ENCODE peak calls at places on chromosomes 2 and 18, in six cellular contexts. N is lower lobe of right lung, F is IMR-90, H is heart left ventricle, M is HL-60, E is transverse colon. T is an unnamed sample.

GRCh38 chr2:128313076-128313836 is 5.4 kb downstream of the HS6ST1 start:
- DNase-seq in E (no peak), M (no peak), H (no peak), N (peak), F (peak), T (no peak)

GRCh38 chr2:153875801-153876466 is 4.2 kb downstream of the GALNT13 start:
- DNase-seq in M (no peak), E (no peak), N (no peak), H (no peak), F (no peak), T (no peak)

GRCh38 chr2:165328272-165328671 is 89.1 kb downstream of the SCN2A start:
- DNase-seq in F (no peak), M (peak), E (no peak), H (no peak), N (no peak), T (no peak)

GRCh38 chr18:74496508-74497307 is 545 bp downstream of the CNDP2 start:
- DNase-seq in H (peak), F (peak), E (peak), M (peak), N (peak), T (peak)

GRCh38 chr2:151733781-151734672 is at the start of gene NEB:
- DNase-seq in N (no peak), F (no peak), E (no peak), M (no peak), H (no peak), T (no peak)

GRCh38 chr18:41767960-41768359 is 187.1 kb upstream of the PIK3C3 start:
- DNase-seq in N (no peak), E (no peak), M (no peak), F (peak), H (no peak), T (no peak)

GRCh38 chr2:96256611-96257113 is 9.1 kb downstream of the TMEM127 start:
- DNase-seq in F (no peak), N (no peak), E (no peak), M (peak), H (no peak), T (no peak)

GRCh38 chr18:45249306-45249705 is 366.0 kb upstream of the SLC14A2 start:
- DNase-seq in M (no peak), F (peak), E (no peak), H (no peak), N (no peak), T (no peak)

GRCh38 chr18:50847192-50847591 is 27.4 kb upstream of the MRO start:
- DNase-seq in E (no peak), N (no peak), M (no peak), H (no peak), F (peak), T (no peak)

GRCh38 chr2:206801417-206801772 is 36.0 kb downstream of the FASTKD2 start:
- DNase-seq in F (no peak), N (no peak), H (no peak), E (no peak), M (no peak), T (no peak)

GRCh38 chr18:49638209-49638785 is 76.4 kb downstream of the LIPG start:
- DNase-seq in N (no peak), H (no peak), F (no peak), E (no peak), M (no peak), T (no peak)

GRCh38 chr2:190470256-190470826 is 62.2 kb downstream of the MFSD6 start:
- DNase-seq in E (no peak), N (no peak), F (no peak), M (no peak), H (no peak), T (no peak)

GRCh38 chr2:40302751-40303150 is 149.1 kb downstream of the SLC8A1 start:
- DNase-seq in E (no peak), M (no peak), N (no peak), F (peak), H (no peak), T (no peak)

GRCh38 chr2:225033440-225034390 is 8.6 kb downstream of the DOCK10 start:
- DNase-seq in N (no peak), M (no peak), E (no peak), H (no peak), F (no peak), T (no peak)

GRCh38 chr18:25737710-25738251 is 352.6 kb downstream of the SS18 start:
- DNase-seq in H (no peak), F (peak), M (no peak), E (no peak), N (no peak), T (peak)

GRCh38 chr2:216424305-216424704 is 12.0 kb downstream of the SMARCAL1 start:
- DNase-seq in E (no peak), M (no peak), H (no peak), N (no peak), F (no peak), T (peak)

GRCh38 chr2:85353876-85354285 is 447 bp downstream of the RETSAT start:
- DNase-seq in H (peak), N (peak), F (peak), M (peak), E (peak), T (no peak)

GRCh38 chr18:57806201-57806890 is 3.2 kb upstream of the ATP8B1 start:
- DNase-seq in H (no peak), N (no peak), M (no peak), F (no peak), E (no peak), T (no peak)

GRCh38 chr2:85266424-85267041 is 61.3 kb downstream of the TGOLN2 start:
- DNase-seq in M (peak), N (peak), E (peak), H (peak), F (peak), T (no peak)

GRCh38 chr18:361941-362913 is 94.4 kb upstream of the THOC1 start:
- DNase-seq in F (peak), E (no peak), M (no peak), H (peak), N (no peak), T (peak)

GRCh38 chr2:88190808-88191721 is 20.9 kb downstream of the THNSL2 start:
- DNase-seq in F (peak), H (no peak), M (peak), E (peak), N (no peak), T (no peak)

GRCh38 chr2:130963849-130964793 is 127.4 kb downstream of the ARHGEF4 start:
- DNase-seq in N (no peak), M (peak), F (no peak), E (no peak), H (no peak), T (peak)

GRCh38 chr2:106956416-106956815 is 70.4 kb upstream of the ST6GAL2 start:
- DNase-seq in M (no peak), E (no peak), F (no peak), N (no peak), H (no peak), T (peak)

GRCh38 chr2:70942396-70942795 is 6.7 kb downstream of the ATP6V1B1 start:
- DNase-seq in N (no peak), H (no peak), M (no peak), E (no peak), F (no peak), T (no peak)

GRCh38 chr2:219509780-219510511 is 4.3 kb upstream of the ASIC4 start:
- DNase-seq in F (peak), H (no peak), M (peak), N (no peak), E (peak), T (peak)

GRCh38 chr2:175055993-175056392 is 50.8 kb upstream of the CHN1 start:
- DNase-seq in H (no peak), F (no peak), N (no peak), E (no peak), M (no peak), T (no peak)

GRCh38 chr2:232377841-232378734 is 463 bp upstream of the ALPP start:
- DNase-seq in N (peak), F (no peak), E (no peak), M (no peak), H (no peak), T (no peak)

GRCh38 chr2:208175843-208176160 is 12.4 kb upstream of the CRYGA start:
- DNase-seq in H (no peak), F (no peak), E (no peak), M (no peak), N (no peak), T (no peak)

GRCh38 chr2:156319811-156320490 is 12.6 kb downstream of the NR4A2 start:
- DNase-seq in N (peak), E (peak), H (peak), M (no peak), F (peak), T (peak)

GRCh38 chr2:71683070-71683469 is 229.7 kb downstream of the DYSF start:
- DNase-seq in H (no peak), F (no peak), N (no peak), E (no peak), M (no peak), T (no peak)

GRCh38 chr2:11532434-11533055 is 1.3 kb upstream of the GREB1 start:
- DNase-seq in F (peak), M (no peak), N (no peak), E (no peak), H (no peak), T (peak)

GRCh38 chr2:219496247-219496646 is 2.4 kb upstream of the GMPPA start:
- DNase-seq in N (no peak), M (no peak), H (no peak), E (no peak), F (no peak), T (no peak)

GRCh38 chr2:217958206-217958888 is 44.4 kb downstream of the TNS1 start:
- DNase-seq in N (peak), F (no peak), M (no peak), E (no peak), H (no peak), T (no peak)

GRCh38 chr18:27062802-27063201 is 122.3 kb downstream of the CHST9 start:
- DNase-seq in H (no peak), M (no peak), E (no peak), N (no peak), F (no peak), T (no peak)

GRCh38 chr2:157839162-157839801 is 36.8 kb downstream of the ACVR1 start:
- DNase-seq in E (no peak), H (no peak), F (peak), N (no peak), M (no peak), T (peak)

GRCh38 chr2:111632661-111633060 is 251.3 kb downstream of the ANAPC1 start:
- DNase-seq in F (peak), M (peak), E (no peak), N (no peak), H (no peak), T (no peak)

GRCh38 chr2:27582129-27582694 is 630 bp upstream of the ZNF512 start:
- DNase-seq in N (no peak), M (no peak), H (no peak), E (no peak), F (no peak), T (no peak)

GRCh38 chr2:172674034-172674967 is 61.3 kb upstream of the RAPGEF4 start:
- DNase-seq in H (peak), M (no peak), F (no peak), E (no peak), N (peak), T (no peak)

DNA sequence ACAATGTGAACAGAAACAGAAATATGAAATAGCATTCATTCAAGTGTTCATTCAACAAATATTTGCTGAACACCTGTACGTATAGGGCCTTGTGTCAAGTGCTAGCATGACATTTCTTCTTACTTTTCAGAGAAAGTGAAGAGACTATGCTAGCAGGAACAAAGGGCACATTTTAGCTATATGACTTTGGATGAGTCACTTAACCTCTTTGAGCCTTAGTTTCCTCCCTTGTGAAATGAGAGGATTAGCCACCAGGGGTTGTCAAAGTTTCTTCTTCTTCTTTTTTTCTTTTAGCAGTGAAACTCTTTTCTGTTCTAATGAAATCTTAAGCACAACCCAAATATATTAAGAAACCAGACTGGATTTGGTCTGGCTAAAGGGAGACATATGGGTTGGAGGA is 53.1 kb downstream of the FIGN start:
- DNase-seq in E (no peak), M (no peak), F (peak), H (no peak), N (no peak), T (peak)
- TF ChIP-seq CTCF in E (no peak), M (no peak), F (peak), H (peak), N (no peak), T (peak)

GRCh38 chr2:30414951-30415350 is 32.1 kb upstream of the LCLAT1 start:
- DNase-seq in H (no peak), E (no peak), F (peak), N (no peak), M (no peak), T (peak)

GRCh38 chr2:30408961-30409387 is 38.1 kb upstream of the LCLAT1 start:
- DNase-seq in H (peak), E (no peak), F (peak), M (no peak), N (no peak), T (peak)

GRCh38 chr2:30406853-30407252 is 40.2 kb upstream of the LCLAT1 start:
- DNase-seq in N (no peak), E (no peak), F (no peak), M (no peak), H (no peak), T (no peak)

GRCh38 chr2:30412392-30413321 is 34.4 kb upstream of the LCLAT1 start:
- DNase-seq in M (no peak), F (peak), E (peak), N (no peak), H (peak), T (peak)

DNA sequence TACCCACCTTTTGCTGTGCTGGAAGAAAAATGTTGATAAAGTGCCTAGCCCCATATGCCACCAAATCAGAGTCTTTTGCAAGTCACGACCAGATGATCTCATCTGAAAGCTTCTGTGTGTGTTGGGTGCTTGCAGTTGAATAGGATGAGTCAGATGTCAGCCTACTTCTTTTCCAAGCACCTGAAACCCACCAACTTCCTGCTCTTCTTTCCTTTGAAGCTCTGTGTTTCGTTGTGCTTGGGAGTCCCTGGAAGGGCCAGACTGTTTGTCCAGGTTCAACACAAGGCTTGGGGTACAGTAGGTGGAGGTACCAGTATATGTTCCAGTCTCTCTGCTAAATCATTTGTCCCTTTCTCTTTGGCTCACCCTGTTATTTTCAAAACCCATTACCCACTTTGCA is 36.8 kb upstream of the LCLAT1 start:
- DNase-seq in E (no peak), N (no peak), M (no peak), H (no peak), F (peak), T (peak)
- H3K4me3 ChIP-seq in E (no peak), N (no peak), M (no peak), H (no peak), F (no peak), T (no peak)

DNA sequence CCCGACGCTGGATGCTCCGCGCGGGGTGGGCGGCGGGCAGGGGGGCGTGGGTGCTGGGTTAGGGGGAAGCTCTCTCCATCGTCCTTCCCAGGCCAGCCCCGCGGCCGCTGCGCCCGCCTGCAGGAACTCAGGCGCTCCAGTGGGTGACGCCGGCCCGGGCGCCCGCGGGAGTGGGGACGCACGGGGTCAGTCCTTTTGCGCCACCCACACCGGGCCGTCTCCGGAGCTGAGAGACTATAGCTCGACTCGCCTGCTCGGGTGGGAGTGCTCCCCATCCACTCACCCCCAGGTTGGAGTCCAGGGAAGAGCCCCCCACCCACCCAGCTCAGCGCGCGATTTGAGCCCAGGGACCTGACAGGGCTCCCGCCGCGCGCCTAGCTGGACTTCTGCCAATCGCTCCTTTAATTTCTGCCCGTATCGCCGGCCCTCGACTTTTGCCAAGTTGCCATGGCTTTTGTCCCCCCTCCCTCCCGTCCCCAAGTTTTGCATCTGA is 205.6 kb upstream of the SMAD2 start:
- DNase-seq in F (no peak), N (peak), E (peak), M (no peak), H (peak), T (peak)
- TF ChIP-seq CTCF in F (no peak), N (peak), E (no peak), M (no peak), H (peak), T (no peak)

DNA sequence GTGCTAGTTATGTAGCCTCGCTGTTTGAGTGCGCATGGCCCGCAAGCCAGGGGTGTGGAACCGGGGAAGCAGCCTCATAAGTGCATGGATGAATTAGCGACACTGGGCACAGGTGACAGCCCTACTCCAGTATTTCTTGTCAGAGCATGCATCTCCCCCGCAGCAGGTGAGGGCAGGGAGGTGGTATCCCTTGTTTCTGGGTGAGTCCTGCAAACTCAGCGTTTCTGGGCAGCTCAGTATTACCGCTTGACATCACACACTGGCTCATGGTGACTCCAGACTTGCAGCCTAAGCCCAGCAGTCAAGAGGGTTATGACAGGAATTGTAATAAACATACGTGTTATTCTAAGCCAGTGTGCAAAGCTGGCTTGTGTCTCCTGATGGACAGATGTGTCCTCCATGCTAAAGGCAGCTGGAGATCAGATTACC is 2.5 kb downstream of the CABLES1 start:
- DNase-seq in H (no peak), M (no peak), N (no peak), F (no peak), E (no peak), T (no peak)
- H3K4me3 ChIP-seq in H (peak), M (no peak), N (peak), F (peak), E (no peak), T (no peak)

GRCh38 chr2:144982481-144982880 is 462.6 kb upstream of the ZEB2 start:
- DNase-seq in H (no peak), N (no peak), M (no peak), E (no peak), F (no peak), T (no peak)
- TF ChIP-seq CTCF in H (no peak), N (no peak), M (no peak), E (no peak), F (no peak), T (no peak)

GRCh38 chr2:201127570-201127969 is 11.6 kb downstream of the CFLAR start:
- DNase-seq in M (no peak), H (peak), N (no peak), E (no peak), F (peak), T (peak)

GRCh38 chr2:201129044-201129505 is 13.1 kb downstream of the CFLAR start:
- DNase-seq in N (no peak), F (peak), M (peak), H (peak), E (peak), T (peak)

GRCh38 chr2:201130524-201131186 is 14.7 kb downstream of the CFLAR start:
- DNase-seq in H (peak), M (no peak), F (peak), E (no peak), N (no peak), T (peak)

GRCh38 chr2:201127128-201127521 is 11.2 kb downstream of the CFLAR start:
- DNase-seq in M (no peak), E (peak), N (no peak), H (no peak), F (no peak), T (no peak)

DNA sequence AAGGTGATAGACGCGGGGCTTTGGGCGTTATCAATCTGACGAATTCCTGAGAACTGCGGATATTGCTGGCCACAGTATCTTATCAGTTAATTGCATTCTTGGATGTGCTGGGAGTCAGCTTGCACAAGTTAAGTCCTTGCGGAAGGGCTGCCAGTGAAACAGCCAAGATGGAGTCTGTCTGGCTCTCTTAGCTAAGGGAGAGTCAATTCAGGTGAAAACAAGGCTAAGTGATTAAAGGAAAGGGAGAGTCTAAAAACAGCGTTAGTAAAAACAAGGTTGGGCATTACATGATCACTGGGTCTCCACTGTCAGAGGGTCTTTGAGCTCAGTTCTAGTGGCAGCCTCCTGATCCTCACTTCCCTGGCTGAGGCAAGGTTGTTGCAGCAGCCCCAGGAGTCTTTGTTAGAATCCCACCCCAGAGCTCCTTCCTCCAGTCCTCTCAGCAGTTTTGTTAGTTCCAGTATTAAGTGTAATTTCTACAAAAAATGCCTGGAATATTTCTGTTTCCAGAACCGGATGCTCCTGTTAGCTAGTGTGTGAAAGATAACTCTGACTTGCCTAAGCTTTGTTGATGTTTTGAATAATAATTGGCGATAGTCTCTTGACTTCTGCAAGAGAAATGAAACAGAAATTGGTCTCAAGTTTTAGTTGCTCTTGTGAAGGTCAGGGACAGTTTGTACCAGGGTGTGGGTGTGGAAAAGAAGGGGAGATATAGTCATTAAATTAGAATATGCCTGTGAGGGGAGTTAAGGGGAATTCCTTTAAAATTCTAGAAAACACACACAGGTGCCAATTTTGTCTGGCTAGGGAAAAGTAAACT is 10.6 kb downstream of the CFLAR start:
- DNase-seq in N (no peak), H (no peak), F (peak), E (no peak), M (no peak), T (peak)
- H3K4me3 ChIP-seq in N (peak), H (peak), F (no peak), E (no peak), M (no peak), T (no peak)